ENCODE peak calls at places on chromosomes 11 and 22, in five cellular contexts. One of them, this sample, is unnamed. For H3K4me1 and H3K27me3, the result is how much of the 10 kb centered on the place peaks cover.

GRCh38 chr22:46007003-46007847 is 30.3 kb upstream of the WNT7B start:
- DNase-seq in right lobe of liver: peak
- DNase-seq in neuronal stem cell: no peak
- DNase-seq in ovary: peak
- DNase-seq in mesendoderm: no peak
- DNase-seq in this sample: peak

GRCh38 chr11:110490886-110491285 is 61.1 kb downstream of the FDX1 start:
- DNase-seq in right lobe of liver: no peak
- DNase-seq in neuronal stem cell: no peak
- DNase-seq in ovary: no peak
- DNase-seq in mesendoderm: peak
- DNase-seq in this sample: peak

GRCh38 chr11:3052567-3052966 is 4.7 kb downstream of the CARS1 start:
- DNase-seq in right lobe of liver: no peak
- DNase-seq in neuronal stem cell: no peak
- DNase-seq in ovary: no peak
- DNase-seq in mesendoderm: no peak
- DNase-seq in this sample: no peak

GRCh38 chr22:35452351-35452781 is 52.4 kb downstream of the MCM5 start:
- DNase-seq in right lobe of liver: no peak
- DNase-seq in neuronal stem cell: no peak
- DNase-seq in ovary: no peak
- DNase-seq in mesendoderm: no peak
- DNase-seq in this sample: no peak

GRCh38 chr22:26660961-26661578 is 3.7 kb downstream of the MIAT start:
- DNase-seq in right lobe of liver: no peak
- DNase-seq in neuronal stem cell: peak
- DNase-seq in ovary: no peak
- DNase-seq in mesendoderm: peak
- DNase-seq in this sample: no peak

GRCh38 chr11:61913699-61914395 is 3.5 kb downstream of the RAB3IL1 start:
- DNase-seq in right lobe of liver: no peak
- DNase-seq in neuronal stem cell: no peak
- DNase-seq in ovary: no peak
- DNase-seq in mesendoderm: no peak
- DNase-seq in this sample: no peak

GRCh38 chr22:18990355-18991137 is 54.5 kb upstream of the PRODH start:
- DNase-seq in right lobe of liver: no peak
- DNase-seq in neuronal stem cell: no peak
- DNase-seq in ovary: no peak
- DNase-seq in mesendoderm: no peak
- DNase-seq in this sample: no peak

GRCh38 chr11:1830119-1830499 is 4.7 kb upstream of the SYT8 start:
- DNase-seq in right lobe of liver: peak
- DNase-seq in neuronal stem cell: no peak
- DNase-seq in ovary: no peak
- DNase-seq in mesendoderm: no peak
- DNase-seq in this sample: peak

GRCh38 chr11:132125855-132126841 is 755.7 kb downstream of the NTM start:
- DNase-seq in right lobe of liver: no peak
- DNase-seq in neuronal stem cell: peak
- DNase-seq in ovary: no peak
- DNase-seq in mesendoderm: peak
- DNase-seq in this sample: no peak

GRCh38 chr11:46520971-46521745 is 72.7 kb downstream of the AMBRA1 start:
- DNase-seq in right lobe of liver: no peak
- DNase-seq in neuronal stem cell: no peak
- DNase-seq in ovary: no peak
- DNase-seq in mesendoderm: peak
- DNase-seq in this sample: peak

GRCh38 chr11:64894812-64895452 is 16.5 kb upstream of the EHD1 start:
- DNase-seq in right lobe of liver: no peak
- DNase-seq in neuronal stem cell: no peak
- DNase-seq in ovary: no peak
- DNase-seq in mesendoderm: no peak
- DNase-seq in this sample: no peak

GRCh38 chr11:11594162-11594561 is 27.6 kb downstream of the GALNT18 start:
- DNase-seq in right lobe of liver: no peak
- DNase-seq in neuronal stem cell: no peak
- DNase-seq in ovary: no peak
- DNase-seq in mesendoderm: no peak
- DNase-seq in this sample: peak

DNA sequence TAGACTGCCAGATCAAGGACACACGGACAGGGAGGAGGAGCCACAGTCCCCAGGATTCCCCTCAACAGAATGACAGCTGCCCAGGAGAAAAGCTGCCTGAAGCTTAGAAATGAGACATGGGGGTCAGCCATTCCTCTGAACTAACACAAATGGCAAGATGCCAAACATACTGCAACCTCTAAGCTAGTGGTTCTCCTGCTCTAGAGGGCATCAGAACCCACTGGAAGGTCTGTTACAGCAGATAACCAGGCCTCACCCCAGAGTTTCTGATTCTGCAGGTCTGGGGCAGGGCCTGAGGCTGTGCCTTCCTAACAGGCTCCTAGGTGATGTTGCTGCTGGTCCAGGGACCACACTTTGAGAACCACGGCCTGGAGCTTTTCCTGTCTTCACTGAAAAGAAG is 28.6 kb upstream of the BID start:
- DNase-seq in right lobe of liver: no peak
- DNase-seq in neuronal stem cell: no peak
- DNase-seq in ovary: no peak
- DNase-seq in mesendoderm: no peak
- DNase-seq in this sample: no peak
- H3K4me1 ChIP-seq in right lobe of liver: under half
- H3K4me1 ChIP-seq in neuronal stem cell: under half
- H3K4me1 ChIP-seq in ovary: under half
- H3K4me1 ChIP-seq in mesendoderm: under half
- H3K4me1 ChIP-seq in this sample: under half

DNA sequence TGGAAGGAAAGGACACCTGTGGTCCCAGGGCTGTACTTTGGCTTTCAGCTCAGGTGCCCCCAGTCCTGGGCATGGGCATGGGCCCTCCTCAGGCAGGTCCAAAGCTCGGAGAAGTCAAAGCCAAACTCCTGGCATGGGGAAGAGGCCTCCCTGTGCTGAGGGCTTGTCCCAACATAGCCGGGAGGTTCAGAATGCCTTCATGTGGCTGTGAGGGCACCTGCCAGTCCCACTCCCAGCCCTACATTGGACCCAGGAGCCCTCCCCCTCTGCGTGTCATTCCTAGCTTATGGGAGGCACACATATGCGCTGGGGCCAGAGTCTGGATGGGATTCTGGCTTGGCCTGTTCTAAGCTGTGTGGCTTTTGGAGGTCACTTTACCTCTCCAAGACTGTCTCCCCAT is 1.0 kb upstream of the KLHL35 start:
- DNase-seq in right lobe of liver: no peak
- DNase-seq in neuronal stem cell: no peak
- DNase-seq in ovary: no peak
- DNase-seq in mesendoderm: no peak
- DNase-seq in this sample: no peak
- H3K27me3 ChIP-seq in right lobe of liver: under half
- H3K27me3 ChIP-seq in neuronal stem cell: half or more
- H3K27me3 ChIP-seq in ovary: under half
- H3K27me3 ChIP-seq in mesendoderm: under half
- H3K27me3 ChIP-seq in this sample: under half

GRCh38 chr11:35663408-35663702 is 780 bp downstream of the TRIM44 start:
- DNase-seq in right lobe of liver: no peak
- DNase-seq in neuronal stem cell: no peak
- DNase-seq in ovary: no peak
- DNase-seq in mesendoderm: no peak
- DNase-seq in this sample: no peak

GRCh38 chr11:35662649-35663407 is at the start of gene TRIM44:
- DNase-seq in right lobe of liver: peak
- DNase-seq in neuronal stem cell: peak
- DNase-seq in ovary: peak
- DNase-seq in mesendoderm: peak
- DNase-seq in this sample: peak

GRCh38 chr11:35667257-35667656 is 4.7 kb downstream of the TRIM44 start:
- DNase-seq in right lobe of liver: no peak
- DNase-seq in neuronal stem cell: no peak
- DNase-seq in ovary: no peak
- DNase-seq in mesendoderm: peak
- DNase-seq in this sample: no peak

GRCh38 chr11:35662061-35662648 is 420 bp upstream of the TRIM44 start:
- DNase-seq in right lobe of liver: peak
- DNase-seq in neuronal stem cell: no peak
- DNase-seq in ovary: no peak
- DNase-seq in mesendoderm: no peak
- DNase-seq in this sample: no peak

DNA sequence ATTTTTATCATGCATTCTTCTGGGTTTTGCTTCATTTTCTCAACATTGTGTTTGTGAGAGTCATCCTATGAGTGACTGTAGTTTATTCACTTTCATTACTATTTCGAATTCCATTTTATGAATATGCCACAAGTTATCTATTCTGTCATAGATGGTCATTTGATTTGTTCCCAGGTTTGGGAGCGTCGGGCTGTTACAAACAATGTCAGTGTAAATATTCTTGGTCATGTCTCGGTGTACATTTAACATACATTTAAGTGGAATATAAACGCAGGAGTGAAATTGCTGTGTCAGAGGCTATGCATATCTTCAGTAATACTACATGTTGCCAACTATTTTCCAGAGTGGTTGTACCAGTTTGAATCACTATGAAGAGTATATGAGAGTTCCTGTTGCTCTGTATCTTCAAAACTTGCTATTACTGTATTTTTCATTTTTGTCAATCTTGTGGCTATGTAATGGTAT is 2.4 kb downstream of the TRIM44 start:
- DNase-seq in right lobe of liver: no peak
- DNase-seq in neuronal stem cell: no peak
- DNase-seq in ovary: no peak
- DNase-seq in mesendoderm: no peak
- DNase-seq in this sample: no peak
- H3K4me1 ChIP-seq in right lobe of liver: under half
- H3K4me1 ChIP-seq in neuronal stem cell: under half
- H3K4me1 ChIP-seq in ovary: under half
- H3K4me1 ChIP-seq in mesendoderm: under half
- H3K4me1 ChIP-seq in this sample: under half

GRCh38 chr11:30016588-30017363 is at the start of gene KCNA4:
- DNase-seq in right lobe of liver: no peak
- DNase-seq in neuronal stem cell: peak
- DNase-seq in ovary: no peak
- DNase-seq in mesendoderm: peak
- DNase-seq in this sample: no peak

GRCh38 chr11:30017467-30017895 is 651 bp upstream of the KCNA4 start:
- DNase-seq in right lobe of liver: no peak
- DNase-seq in neuronal stem cell: no peak
- DNase-seq in ovary: no peak
- DNase-seq in mesendoderm: peak
- DNase-seq in this sample: no peak

GRCh38 chr11:30015725-30016449 is 943 bp downstream of the KCNA4 start:
- DNase-seq in right lobe of liver: no peak
- DNase-seq in neuronal stem cell: no peak
- DNase-seq in ovary: no peak
- DNase-seq in mesendoderm: no peak
- DNase-seq in this sample: no peak

GRCh38 chr11:30019481-30019880 is 2.7 kb upstream of the KCNA4 start:
- DNase-seq in right lobe of liver: no peak
- DNase-seq in neuronal stem cell: no peak
- DNase-seq in ovary: no peak
- DNase-seq in mesendoderm: no peak
- DNase-seq in this sample: no peak

GRCh38 chr11:30018443-30018842 is 1.6 kb upstream of the KCNA4 start:
- DNase-seq in right lobe of liver: no peak
- DNase-seq in neuronal stem cell: no peak
- DNase-seq in ovary: no peak
- DNase-seq in mesendoderm: no peak
- DNase-seq in this sample: no peak
- H3K27me3 ChIP-seq in right lobe of liver: under half
- H3K27me3 ChIP-seq in neuronal stem cell: half or more
- H3K27me3 ChIP-seq in ovary: under half
- H3K27me3 ChIP-seq in mesendoderm: half or more
- H3K27me3 ChIP-seq in this sample: under half

GRCh38 chr11:9692696-9693095 is 28.8 kb downstream of the SWAP70 start:
- DNase-seq in right lobe of liver: no peak
- DNase-seq in neuronal stem cell: no peak
- DNase-seq in ovary: no peak
- DNase-seq in mesendoderm: no peak
- DNase-seq in this sample: no peak

GRCh38 chr11:9693801-9694553 is 30.1 kb downstream of the SWAP70 start:
- DNase-seq in right lobe of liver: no peak
- DNase-seq in neuronal stem cell: no peak
- DNase-seq in ovary: no peak
- DNase-seq in mesendoderm: peak
- DNase-seq in this sample: peak

GRCh38 chr11:9688716-9689511 is 25.0 kb downstream of the SWAP70 start:
- DNase-seq in right lobe of liver: no peak
- DNase-seq in neuronal stem cell: no peak
- DNase-seq in ovary: no peak
- DNase-seq in mesendoderm: peak
- DNase-seq in this sample: peak

GRCh38 chr11:9689721-9690120 is 25.8 kb downstream of the SWAP70 start:
- DNase-seq in right lobe of liver: no peak
- DNase-seq in neuronal stem cell: no peak
- DNase-seq in ovary: no peak
- DNase-seq in mesendoderm: no peak
- DNase-seq in this sample: no peak

DNA sequence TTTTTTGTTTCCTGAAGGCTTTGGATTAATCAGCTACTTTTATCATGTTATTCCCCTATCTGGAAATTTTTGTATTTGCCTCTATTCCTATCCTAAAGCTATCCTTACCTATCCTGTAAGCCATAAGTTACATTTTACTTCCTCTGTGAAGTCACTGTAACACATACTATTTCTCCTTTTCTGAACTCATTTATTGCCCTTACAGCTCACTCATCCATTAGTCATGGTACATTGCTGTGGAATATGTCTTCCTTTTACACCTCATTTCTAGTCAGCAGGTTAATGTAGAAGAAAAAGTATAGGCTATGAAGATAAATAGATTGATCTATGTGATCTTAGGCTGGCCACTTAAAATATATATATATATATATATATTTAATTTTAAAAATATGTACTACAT is 28.0 kb downstream of the SWAP70 start:
- DNase-seq in right lobe of liver: no peak
- DNase-seq in neuronal stem cell: no peak
- DNase-seq in ovary: no peak
- DNase-seq in mesendoderm: no peak
- DNase-seq in this sample: peak
- H3K4me1 ChIP-seq in right lobe of liver: under half
- H3K4me1 ChIP-seq in neuronal stem cell: under half
- H3K4me1 ChIP-seq in ovary: under half
- H3K4me1 ChIP-seq in mesendoderm: under half
- H3K4me1 ChIP-seq in this sample: half or more

GRCh38 chr22:23365524-23365923 is 185.2 kb downstream of the BCR start:
- DNase-seq in right lobe of liver: no peak
- DNase-seq in neuronal stem cell: no peak
- DNase-seq in ovary: no peak
- DNase-seq in mesendoderm: no peak
- DNase-seq in this sample: no peak
- H3K27me3 ChIP-seq in right lobe of liver: under half
- H3K27me3 ChIP-seq in neuronal stem cell: under half
- H3K27me3 ChIP-seq in ovary: under half
- H3K27me3 ChIP-seq in mesendoderm: under half
- H3K27me3 ChIP-seq in this sample: under half